ENCODE peak calls at places on chromosomes 6 and 20, in eight cellular contexts. I, O, P, E, U, C, J and G are unnamed samples.

GRCh38 chr6:16393326-16393725 is 154.9 kb downstream of the GMPR start:
- DNase-seq in P (no peak), I (no peak), J (no peak), E (no peak), U (no peak), O (no peak), C (no peak), G (no peak)

GRCh38 chr6:42230320-42231034 is 12.8 kb upstream of the MRPS10 start:
- DNase-seq in U (peak; percentile 27), E (peak; percentile 30), O (no peak), I (no peak), C (no peak), P (no peak), J (no peak), G (no peak)

GRCh38 chr20:46558511-46558959 is 8.1 kb upstream of the OCSTAMP start:
- DNase-seq in E (peak; percentile 93), U (peak; percentile 76), P (peak; percentile 31), O (no peak), C (no peak), I (no peak), J (no peak), G (no peak)

GRCh38 chr6:23266536-23266935 is 697.2 kb downstream of the HDGFL1 start:
- DNase-seq in U (no peak), O (no peak), J (no peak), I (no peak), C (no peak), E (no peak), P (no peak), G (no peak)

GRCh38 chr6:3413612-3414011 is 43.2 kb downstream of the SLC22A23 start:
- DNase-seq in P (no peak), E (no peak), I (no peak), O (no peak), C (no peak), U (no peak), J (no peak), G (no peak)

GRCh38 chr20:49581482-49581881 is 13.5 kb upstream of the PTGIS start:
- DNase-seq in P (no peak), I (no peak), E (no peak), U (no peak), C (no peak), J (no peak), O (no peak), G (no peak)

GRCh38 chr6:110398778-110399177 is 16.6 kb downstream of the DDO start:
- DNase-seq in O (no peak), U (peak; percentile 21), I (no peak), C (no peak), J (no peak), E (peak; percentile 69), P (no peak), G (no peak)

GRCh38 chr20:48920527-48921167 is 864 bp upstream of the ARFGEF2 start:
- DNase-seq in E (no peak), P (no peak), U (no peak), I (no peak), O (no peak), C (no peak), J (no peak), G (no peak)

GRCh38 chr6:89371849-89372505 is 19.5 kb upstream of the UBE2J1 start:
- DNase-seq in U (peak; percentile 59), J (peak; percentile 75), E (peak; percentile 58), I (peak; percentile 44), O (peak; percentile 68), P (peak; percentile 88), C (peak; percentile 85), G (peak; percentile 62)
- H3K4me3 ChIP-seq in U (no peak overlapping the region), J (no peak overlapping the region), E (no peak overlapping the region), I (no peak overlapping the region), O (no peak overlapping the region), P (no peak overlapping the region), C (no peak overlapping the region), G (no peak overlapping the region)

DNA sequence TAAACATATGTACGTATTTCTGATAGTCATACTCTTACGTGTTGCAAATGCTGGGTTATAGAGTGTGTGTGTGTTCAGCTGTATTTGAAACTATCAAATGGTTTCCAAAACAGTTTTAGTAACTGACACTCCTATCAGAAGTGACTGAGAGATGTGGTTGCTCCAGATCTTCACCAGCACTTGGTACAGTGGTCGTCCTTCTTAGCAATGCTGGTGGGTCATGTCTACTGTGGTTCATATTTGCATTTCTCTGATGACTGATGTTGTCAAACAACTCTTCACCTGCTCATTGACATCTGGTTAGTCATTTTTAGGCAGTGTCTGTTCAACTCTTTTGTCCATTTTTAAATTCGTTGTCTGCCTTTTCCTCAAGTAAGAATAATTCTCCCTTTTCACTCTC is 259.3 kb downstream of the KIF16B start:
- DNase-seq in J (no peak), I (no peak), P (no peak), E (no peak), C (no peak), O (no peak), U (no peak), G (no peak)
- H3K4me3 ChIP-seq in J (no peak overlapping the region), I (no peak overlapping the region), P (no peak overlapping the region), E (no peak overlapping the region), C (no peak overlapping the region), O (no peak overlapping the region), U (no peak overlapping the region), G (no peak overlapping the region)

GRCh38 chr20:23448167-23448566 is 4.5 kb downstream of the CST11 start:
- DNase-seq in I (no peak), J (no peak), P (no peak), U (no peak), O (no peak), C (no peak), E (no peak), G (no peak)

GRCh38 chr20:23444859-23445258 is 5.4 kb downstream of the CSTL1 start:
- DNase-seq in I (no peak), C (no peak), P (no peak), E (no peak), U (no peak), J (no peak), O (no peak), G (no peak)

GRCh38 chr20:23445596-23446217 is 6.2 kb downstream of the CSTL1 start:
- DNase-seq in I (peak; percentile 58), C (no peak), J (no peak), O (no peak), P (no peak), E (peak; percentile 90), U (peak; percentile 56), G (no peak)

GRCh38 chr20:23449400-23449799 is 3.3 kb downstream of the CST11 start:
- DNase-seq in J (no peak), P (no peak), E (peak; percentile 26), O (no peak), I (no peak), U (peak; percentile 28), C (no peak), G (no peak)

DNA sequence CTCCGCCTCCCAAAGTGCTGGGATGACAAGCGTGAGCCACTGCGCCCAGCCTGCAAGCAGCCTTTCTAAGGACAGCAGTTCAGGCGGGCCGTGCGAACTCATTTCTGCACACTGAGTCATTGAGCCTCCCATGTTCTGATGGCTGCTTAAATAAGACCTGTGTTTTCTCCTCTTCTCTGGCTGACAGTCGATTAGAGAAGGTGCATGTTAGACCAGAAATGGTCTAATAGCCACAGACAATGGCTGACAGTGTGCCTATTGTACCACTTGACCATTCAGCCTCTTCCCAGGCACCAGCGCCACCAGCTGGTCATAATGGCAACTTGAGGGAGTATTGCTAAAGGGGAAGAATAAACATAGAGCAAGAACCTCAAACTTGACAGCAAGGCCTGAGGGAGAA is 6.2 kb downstream of the CST11 start:
- DNase-seq in J (peak; percentile 51), I (peak; percentile 42), U (peak; percentile 61), P (peak; percentile 73), C (peak; percentile 66), E (peak; percentile 65), O (peak; percentile 51), G (peak; percentile 49)
- H3K4me3 ChIP-seq in J (no peak overlapping the region), I (no peak overlapping the region), U (no peak overlapping the region), P (no peak overlapping the region), C (no peak overlapping the region), E (no peak overlapping the region), O (no peak overlapping the region), G (no peak overlapping the region)

DNA sequence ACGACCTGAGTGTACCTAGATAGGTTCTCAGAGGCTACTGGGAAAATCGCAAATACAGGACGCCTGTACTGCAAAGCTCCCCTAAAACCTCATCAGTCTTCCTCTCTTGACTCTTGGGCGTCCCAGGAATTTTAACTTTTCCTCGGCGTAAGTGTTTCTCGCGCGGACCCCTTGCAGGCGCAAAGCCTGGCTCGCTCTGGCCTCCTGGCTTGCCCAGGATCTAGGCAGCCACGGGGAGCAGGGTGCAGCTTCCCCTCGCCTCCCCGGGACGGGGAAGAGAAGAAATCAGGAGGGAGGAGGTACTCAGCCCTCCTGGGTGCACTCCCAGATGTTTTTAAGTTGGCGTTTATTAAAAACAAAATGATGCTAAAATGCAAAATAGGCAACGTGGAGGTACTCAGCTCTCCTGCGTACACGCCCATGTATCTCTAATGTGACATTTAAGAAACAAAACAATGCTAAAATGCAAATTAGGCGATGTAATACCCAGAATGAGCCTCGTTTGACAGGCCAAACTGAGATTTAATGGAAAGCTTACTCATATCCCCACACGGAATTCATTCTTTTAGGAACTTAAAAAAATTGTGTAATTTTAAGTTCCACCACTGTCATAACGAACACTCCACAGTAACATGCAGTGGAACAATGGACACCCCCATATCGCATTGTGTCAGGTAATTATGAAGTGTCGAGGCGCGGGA is 1.6 kb upstream of the SOBP start:
- DNase-seq in P (no peak), C (no peak), J (no peak), O (no peak), E (no peak), I (no peak), U (no peak), G (no peak)
- H3K4me3 ChIP-seq in P (no peak overlapping the region), C (peak overlapping the region; percentile 63), J (peak overlapping the region; percentile 78), O (peak overlapping the region; percentile 89), E (peak overlapping the region; percentile 71), I (peak overlapping the region; percentile 49), U (peak overlapping the region; percentile 80), G (peak overlapping the region; percentile 62)